ENCODE peak calls at places on chromosomes 3 and 15, in seven cellular contexts. I is gastrocnemius medialis, V is AG20443, J is neural progenitor cell, K is pons, P is heart right ventricle, W is pancreas. R is an unnamed sample.
A peak's percentile ranks its signal among the peaks of the same experiment; 100 is the strongest.

GRCh38 chr3:97232635-97233034 is 418.2 kb downstream of the EPHA6 start:
- DNase-seq in I (no peak), V (no peak), J (no peak), K (no peak), P (no peak), W (no peak), R (no peak)

GRCh38 chr3:80994085-80994665 is 767.3 kb downstream of the GBE1 start:
- DNase-seq in I (no peak), V (no peak), J (no peak), K (no peak), P (no peak), W (no peak), R (no peak)

GRCh38 chr3:33377931-33378330 is 62.3 kb downstream of the UBP1 start:
- DNase-seq in I (no peak), V (peak; percentile 77), J (no peak), K (no peak), P (no peak), W (no peak), R (no peak)

GRCh38 chr15:57220220-57220619 is 156.1 kb upstream of the CGNL1 start:
- DNase-seq in I (no peak), V (peak; percentile 19), J (no peak), K (no peak), P (no peak), W (no peak), R (no peak)

GRCh38 chr3:106533097-106533496 is 664.3 kb upstream of the CBLB start:
- DNase-seq in I (no peak), V (peak; percentile 38), J (no peak), K (no peak), P (no peak), W (no peak), R (no peak)

GRCh38 chr3:171614318-171614967 is 154.2 kb upstream of the TNIK start:
- DNase-seq in I (no peak), V (peak; percentile 53), J (peak; percentile 67), K (peak; percentile 52), P (peak; percentile 23), W (no peak), R (no peak)

GRCh38 chr3:195119461-195120198 is 151.3 kb downstream of the XXYLT1 start:
- DNase-seq in I (no peak), V (peak; percentile 78), J (peak; percentile 84), K (peak; percentile 72), P (no peak), W (no peak), R (no peak)

GRCh38 chr15:35966781-35967180 is 420.8 kb upstream of the DPH6 start:
- DNase-seq in I (no peak), V (no peak), J (no peak), K (no peak), P (no peak), W (no peak), R (no peak)

GRCh38 chr15:32866486-32867312 is 148.9 kb downstream of the GREM1 start:
- DNase-seq in I (no peak), V (no peak), J (peak; percentile 22), K (peak; percentile 41), P (no peak), W (no peak), R (peak; percentile 12)

GRCh38 chr3:159761377-159761776 is 227.3 kb upstream of the IL12A start:
- DNase-seq in I (no peak), V (peak; percentile 63), J (no peak), K (peak; percentile 31), P (peak; percentile 34), W (no peak), R (no peak)

GRCh38 chr15:50925281-50925680 is 16.8 kb downstream of the AP4E1 start:
- DNase-seq in I (no peak), V (no peak), J (no peak), K (no peak), P (no peak), W (no peak), R (no peak)

GRCh38 chr15:68504721-68505090 is 72.7 kb upstream of the ITGA11 start:
- DNase-seq in I (no peak), V (no peak), J (no peak), K (no peak), P (no peak), W (no peak), R (no peak)

GRCh38 chr15:71043373-71043772 is 71.9 kb upstream of the THSD4 start:
- DNase-seq in I (no peak), V (no peak), J (no peak), K (no peak), P (no peak), W (no peak), R (no peak)

GRCh38 chr15:61081028-61081322 is 148.1 kb downstream of the RORA start:
- DNase-seq in I (no peak), V (no peak), J (no peak), K (no peak), P (no peak), W (no peak), R (no peak)

GRCh38 chr15:85582076-85582718 is 201.8 kb downstream of the AKAP13 start:
- DNase-seq in I (peak; percentile 41), V (peak; percentile 43), J (no peak), K (no peak), P (no peak), W (no peak), R (no peak)

GRCh38 chr3:88595025-88595424 is 445.3 kb downstream of the C3orf38 start:
- DNase-seq in I (no peak), V (no peak), J (no peak), K (no peak), P (no peak), W (no peak), R (no peak)

GRCh38 chr3:58052373-58053273 is 44.4 kb downstream of the FLNB start:
- DNase-seq in I (peak; percentile 65), V (peak; percentile 75), J (no peak), K (peak; percentile 84), P (peak; percentile 62), W (peak; percentile 68), R (peak; percentile 86)

GRCh38 chr15:91408476-91409076 is 308.5 kb downstream of the SV2B start:
- DNase-seq in I (no peak), V (no peak), J (peak; percentile 6), K (no peak), P (no peak), W (no peak), R (no peak)

GRCh38 chr15:27492021-27492621 is 521.1 kb downstream of the GABRG3 start:
- DNase-seq in I (no peak), V (peak; percentile 20), J (peak; percentile 59), K (peak; percentile 93), P (no peak), W (no peak), R (no peak)

GRCh38 chr3:130728037-130728436 is 18.6 kb downstream of the PIK3R4 start:
- DNase-seq in I (no peak), V (no peak), J (no peak), K (no peak), P (no peak), W (no peak), R (no peak)

GRCh38 chr15:75178171-75178937 is 23.3 kb upstream of the C15orf39 start:
- DNase-seq in I (no peak), V (no peak), J (peak; percentile 74), K (no peak), P (peak; percentile 67), W (no peak), R (no peak)

GRCh38 chr3:39435006-39435748 is 28.7 kb downstream of the RPSA start:
- DNase-seq in I (no peak), V (no peak), J (no peak), K (no peak), P (no peak), W (no peak), R (no peak)

GRCh38 chr3:123285931-123286307 is 84.2 kb downstream of the SEC22A start:
- DNase-seq in I (no peak), V (no peak), J (no peak), K (no peak), P (no peak), W (no peak), R (no peak)

GRCh38 chr15:82952156-82953081 is at the start of gene HOMER2:
- DNase-seq in I (peak; percentile 58), V (peak; percentile 83), J (peak; percentile 79), K (no peak), P (peak; percentile 34), W (peak; percentile 95), R (no peak)

GRCh38 chr3:17125738-17126137 is 241.0 kb downstream of the PLCL2 start:
- DNase-seq in I (no peak), V (no peak), J (no peak), K (no peak), P (no peak), W (no peak), R (no peak)

GRCh38 chr3:58366699-58367098 is 34.0 kb downstream of the PXK start:
- DNase-seq in I (no peak), V (no peak), J (no peak), K (no peak), P (no peak), W (no peak), R (no peak)

GRCh38 chr3:169060037-169060436 is 603.5 kb downstream of the MECOM start:
- DNase-seq in I (no peak), V (peak; percentile 14), J (no peak), K (no peak), P (no peak), W (no peak), R (no peak)

GRCh38 chr3:2961576-2961975 is 148.6 kb downstream of the IL5RA start:
- DNase-seq in I (no peak), V (no peak), J (no peak), K (peak; percentile 84), P (no peak), W (no peak), R (no peak)

GRCh38 chr15:81296673-81297072 is 27.3 kb downstream of the STARD5 start:
- DNase-seq in I (peak; percentile 35), V (no peak), J (no peak), K (peak; percentile 74), P (peak; percentile 44), W (no peak), R (peak; percentile 93)

R was measured in AML-193.